ENCODE peak calls at places on chromosomes 1 and 21, in six cellular contexts. Y is HCT116, X is GM12891, P is esophagus muscularis mucosa, E is GM23338, C is upper lobe of left lung. D is an unnamed sample.

GRCh38 chr1:12460911-12461621 is 156.9 kb downstream of the DHRS3 start:
- DNase-seq in Y (no peak), X (no peak), P (no peak), E (no peak), C (peak; percentile 66), D (no peak)

GRCh38 chr1:54332781-54333585 is 73.2 kb downstream of the SSBP3 start:
- DNase-seq in Y (no peak), X (no peak), P (no peak), E (no peak), C (no peak), D (no peak)

GRCh38 chr1:96538001-96538649 is 183.5 kb upstream of the PTBP2 start:
- DNase-seq in Y (no peak), X (no peak), P (no peak), E (peak; percentile 36), C (peak; percentile 51), D (no peak)

GRCh38 chr1:21756393-21757089 is 26.4 kb downstream of the USP48 start:
- DNase-seq in Y (no peak), X (no peak), P (no peak), E (no peak), C (peak; percentile 66), D (no peak)

GRCh38 chr1:27638805-27639204 is 3.8 kb upstream of the FGR start:
- DNase-seq in Y (no peak), X (no peak), P (no peak), E (no peak), C (no peak), D (no peak)

GRCh38 chr1:39230261-39231190 is 26.0 kb downstream of the MACF1 start:
- DNase-seq in Y (no peak), X (no peak), P (no peak), E (peak; percentile 82), C (peak; percentile 38), D (peak; percentile 27)

GRCh38 chr1:234712891-234713305 is 102.9 kb upstream of the IRF2BP2 start:
- DNase-seq in Y (no peak), X (no peak), P (no peak), E (no peak), C (no peak), D (no peak)

GRCh38 chr1:15060104-15060503 is 93.4 kb upstream of the TMEM51 start:
- DNase-seq in Y (no peak), X (no peak), P (no peak), E (peak; percentile 17), C (no peak), D (no peak)

GRCh38 chr1:202349263-202349928 is 897 bp downstream of the PPP1R12B start:
- DNase-seq in Y (no peak), X (no peak), P (no peak), E (no peak), C (no peak), D (no peak)

GRCh38 chr1:37940299-37940947 is 6.4 kb downstream of the INPP5B start:
- DNase-seq in Y (no peak), X (no peak), P (no peak), E (no peak), C (peak; percentile 35), D (no peak)

GRCh38 chr1:58768971-58769808 is 14.7 kb downstream of the JUN start:
- DNase-seq in Y (no peak), X (no peak), P (no peak), E (peak; percentile 95), C (peak; percentile 72), D (no peak)

GRCh38 chr1:192005976-192006375 is 152.3 kb upstream of the RGS18 start:
- DNase-seq in Y (no peak), X (no peak), P (no peak), E (no peak), C (no peak), D (no peak)

GRCh38 chr1:79259390-79260336 is 253.1 kb upstream of the ADGRL4 start:
- DNase-seq in Y (no peak), X (no peak), P (no peak), E (peak; percentile 62), C (no peak), D (no peak)

GRCh38 chr1:165631403-165632151 is 543 bp downstream of the MGST3 start:
- DNase-seq in Y (peak; percentile 65), X (no peak), P (no peak), E (peak; percentile 47), C (peak; percentile 67), D (no peak)

GRCh38 chr1:63721531-63722189 is 52.2 kb upstream of the ROR1 start:
- DNase-seq in Y (no peak), X (no peak), P (no peak), E (peak; percentile 26), C (no peak), D (no peak)

GRCh38 chr1:9275567-9276034 is 17.1 kb upstream of the SPSB1 start:
- DNase-seq in Y (peak; percentile 42), X (peak; percentile 76), P (no peak), E (no peak), C (peak; percentile 81), D (peak; percentile 65)

GRCh38 chr1:73839922-73840321 is 358.1 kb downstream of the LRRIQ3 start:
- DNase-seq in Y (no peak), X (no peak), P (no peak), E (peak; percentile 49), C (no peak), D (no peak)

GRCh38 chr1:232170909-232171308 is 459.0 kb downstream of the SIPA1L2 start:
- DNase-seq in Y (no peak), X (no peak), P (no peak), E (no peak), C (no peak), D (no peak)

GRCh38 chr21:33021667-33022066 is 4.1 kb upstream of the OLIG2 start:
- DNase-seq in Y (no peak), X (no peak), P (no peak), E (no peak), C (no peak), D (no peak)

GRCh38 chr1:214537219-214537618 is 14.2 kb downstream of the PTPN14 start:
- DNase-seq in Y (no peak), X (no peak), P (no peak), E (no peak), C (no peak), D (no peak)

GRCh38 chr21:43189936-43190335 is 21.1 kb downstream of the CRYAA start:
- DNase-seq in Y (no peak), X (no peak), P (no peak), E (no peak), C (no peak), D (no peak)

GRCh38 chr1:192578144-192578909 is 2.8 kb downstream of the RGS1 start:
- DNase-seq in Y (no peak), X (no peak), P (no peak), E (no peak), C (no peak), D (no peak)

GRCh38 chr1:223177681-223178080 is 34.6 kb upstream of the TLR5 start:
- DNase-seq in Y (no peak), X (no peak), P (no peak), E (no peak), C (peak; percentile 88), D (no peak)

GRCh38 chr1:238060046-238060445 is 169.3 kb upstream of the ZP4 start:
- DNase-seq in Y (no peak), X (no peak), P (no peak), E (no peak), C (no peak), D (no peak)

GRCh38 chr1:185467125-185467524 is 150.1 kb upstream of the IVNS1ABP start:
- DNase-seq in Y (no peak), X (no peak), P (no peak), E (no peak), C (peak; percentile 24), D (no peak)

GRCh38 chr21:36641886-36642285 is 57.0 kb upstream of the SIM2 start:
- DNase-seq in Y (no peak), X (no peak), P (no peak), E (no peak), C (no peak), D (no peak)
- TF ChIP-seq POLR2AphosphoS5 in Y (no peak), X (no peak), P (no peak), E (no peak), C (no peak), D (no peak)

DNA sequence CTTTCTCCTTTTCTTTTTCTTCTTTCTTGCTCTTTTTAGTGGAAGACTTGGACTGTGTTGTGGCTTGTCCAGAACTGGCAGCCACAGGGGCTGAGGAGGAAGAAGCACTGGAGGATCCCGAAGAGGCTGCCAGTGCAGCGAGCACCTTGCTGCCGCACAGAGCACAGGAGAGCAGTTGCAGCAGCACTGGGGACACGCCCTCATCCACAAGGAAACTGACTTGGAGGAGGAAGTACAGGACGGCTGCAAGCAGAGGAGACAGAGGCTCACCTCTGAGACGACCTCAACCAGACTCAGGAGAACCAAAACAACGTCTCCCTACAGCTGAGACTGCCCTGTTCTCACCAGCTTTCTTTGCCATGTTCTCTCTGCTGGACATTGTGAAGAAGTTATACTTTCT is 88.9 kb downstream of the UBR4 start:
- DNase-seq in Y (no peak), X (no peak), P (no peak), E (no peak), C (no peak), D (no peak)
- TF ChIP-seq POLR2AphosphoS5 in Y (no peak), X (no peak), P (no peak), E (no peak), C (no peak), D (no peak)

DNA sequence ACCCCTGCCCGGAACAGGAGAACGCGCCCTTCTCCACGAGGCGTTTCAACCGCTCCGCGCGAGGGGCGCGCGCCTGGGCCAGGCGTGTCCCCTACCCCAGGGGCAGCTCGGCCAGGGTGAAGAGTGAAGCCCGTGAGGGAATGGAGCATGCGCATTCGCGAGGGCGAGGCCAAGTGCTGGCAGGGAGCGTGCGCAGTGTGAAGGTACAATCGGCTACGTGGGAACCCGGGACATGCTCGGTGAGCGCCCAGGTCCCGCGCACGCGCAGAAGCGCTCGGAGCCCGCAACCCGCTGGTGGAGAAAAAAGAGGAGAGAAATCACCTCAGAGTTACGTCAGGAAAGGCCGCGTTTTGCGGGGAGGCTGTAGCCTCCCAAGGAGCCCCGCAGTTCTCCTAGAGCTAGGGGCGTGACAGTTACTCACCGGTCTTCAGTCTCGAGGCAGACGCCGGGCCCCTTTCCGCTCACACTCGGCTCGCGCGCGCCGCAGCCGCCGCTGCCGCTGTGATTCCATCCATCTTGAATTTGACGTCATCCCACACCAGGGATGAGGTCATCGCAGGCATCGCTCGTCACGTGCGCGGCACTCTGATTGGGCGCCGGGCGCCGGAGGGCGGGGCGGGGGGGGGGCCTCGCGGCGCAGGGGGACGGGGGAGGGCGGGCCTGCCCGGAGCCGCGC is at the start of gene ZBTB21:
- DNase-seq in Y (peak; percentile 95), X (peak; percentile 89), P (peak; percentile 99), E (peak; percentile 97), C (peak; percentile 98), D (peak; percentile 83)
- TF ChIP-seq POLR2AphosphoS5 in Y (peak; percentile 86), X (peak; percentile 78), P (peak; percentile 99), E (peak; percentile 80), C (peak; percentile 96), D (peak; percentile 73)

DNA sequence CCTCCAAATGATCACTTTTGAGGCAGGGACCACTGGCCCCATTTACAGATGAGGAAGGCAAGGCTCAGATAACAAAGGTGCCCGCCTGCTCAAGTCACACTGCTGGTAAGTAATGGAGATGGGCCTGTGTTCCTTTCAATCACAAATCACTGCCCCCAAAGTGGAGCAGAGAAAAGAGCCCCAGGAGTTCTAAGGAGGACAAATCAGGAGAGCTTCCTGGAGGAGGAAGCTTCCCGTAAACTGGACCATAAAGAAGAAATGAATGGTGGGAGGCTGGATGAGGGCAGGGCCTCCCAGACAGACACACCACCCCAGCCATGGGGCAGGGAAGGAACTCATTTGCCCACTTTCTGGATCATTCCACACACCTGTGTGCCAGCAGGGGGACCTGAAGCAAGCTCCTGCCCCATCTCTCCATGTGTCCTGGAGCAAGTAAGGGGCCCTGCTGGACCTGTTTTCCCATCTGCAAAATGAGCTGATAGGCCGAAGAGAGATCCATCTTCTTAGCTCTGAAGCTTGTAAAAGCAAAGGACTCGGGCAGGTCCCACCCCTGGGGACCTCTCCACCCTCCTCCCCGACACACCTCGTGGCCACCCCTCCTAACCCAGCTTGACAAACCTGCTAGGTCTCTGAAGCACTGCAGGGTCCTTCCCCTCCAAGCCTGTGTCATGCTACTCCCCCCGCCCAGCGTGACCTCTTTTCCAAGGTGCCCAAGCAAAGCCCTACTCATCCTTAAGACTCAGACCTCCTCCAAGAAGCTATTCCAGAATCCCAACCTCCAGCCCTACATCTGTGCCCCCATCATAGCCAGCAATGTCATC is 5.5 kb downstream of the LAPTM5 start:
- DNase-seq in Y (no peak), X (no peak), P (no peak), E (no peak), C (no peak), D (no peak)
- TF ChIP-seq POLR2AphosphoS5 in Y (no peak), X (no peak), P (no peak), E (no peak), C (no peak), D (peak; percentile 67)

D was measured in GM12892.